ENCODE peak calls at places on chromosomes 3 and 15, in eight cellular contexts. D, X, E, R, J, K, S and U are unnamed samples.

GRCh38 chr3:103136621-103137020 is 701.8 kb downstream of the ZPLD1 start:
- DNase-seq in D (no peak), X (no peak), E (no peak), R (no peak), J (no peak), K (no peak), S (no peak), U (no peak)

GRCh38 chr3:50126287-50127211 is 28.6 kb upstream of the SEMA3F start:
- DNase-seq in D (no peak), X (peak; percentile 55), E (no peak), R (peak; percentile 11), J (no peak), K (no peak), S (peak; percentile 55), U (no peak)

GRCh38 chr15:67690936-67691335 is 134.4 kb upstream of the SKOR1 start:
- DNase-seq in D (no peak), X (no peak), E (no peak), R (no peak), J (no peak), K (no peak), S (no peak), U (no peak)

GRCh38 chr3:138375446-138375845 is 27.1 kb downstream of the MRAS start:
- DNase-seq in D (no peak), X (no peak), E (no peak), R (no peak), J (no peak), K (no peak), S (no peak), U (no peak)

GRCh38 chr15:32979710-32980109 is 214.8 kb downstream of the FMN1 start:
- DNase-seq in D (no peak), X (no peak), E (no peak), R (no peak), J (no peak), K (no peak), S (no peak), U (no peak)

GRCh38 chr15:57611119-57611518 is 19.4 kb downstream of the MYZAP start:
- DNase-seq in D (no peak), X (peak; percentile 81), E (no peak), R (no peak), J (no peak), K (no peak), S (no peak), U (no peak)

GRCh38 chr3:131794766-131795381 is 239.9 kb downstream of the CPNE4 start:
- DNase-seq in D (no peak), X (peak; percentile 70), E (no peak), R (no peak), J (peak; percentile 22), K (no peak), S (no peak), U (no peak)

GRCh38 chr3:146818866-146819265 is 213.7 kb upstream of the PLSCR5 start:
- DNase-seq in D (no peak), X (no peak), E (no peak), R (no peak), J (no peak), K (no peak), S (no peak), U (no peak)

GRCh38 chr3:32951410-32951811 is at the start of gene CCR4:
- DNase-seq in D (no peak), X (no peak), E (no peak), R (no peak), J (peak; percentile 75), K (no peak), S (no peak), U (no peak)

GRCh38 chr3:24680214-24680967 is 185.7 kb upstream of the THRB start:
- DNase-seq in D (peak; percentile 68), X (peak; percentile 87), E (peak; percentile 71), R (peak; percentile 59), J (peak; percentile 5), K (peak; percentile 89), S (peak; percentile 83), U (no peak)

GRCh38 chr15:76565366-76565765 is 228.8 kb downstream of the ISL2 start:
- DNase-seq in D (no peak), X (no peak), E (no peak), R (no peak), J (no peak), K (no peak), S (no peak), U (no peak)

GRCh38 chr3:109927726-109928125 is 590.4 kb upstream of the DPPA4 start:
- DNase-seq in D (no peak), X (no peak), E (no peak), R (no peak), J (no peak), K (no peak), S (no peak), U (no peak)

GRCh38 chr3:167736997-167737396 is 1.5 kb downstream of the SERPINI1 start:
- DNase-seq in D (no peak), X (no peak), E (no peak), R (no peak), J (no peak), K (no peak), S (no peak), U (no peak)

GRCh38 chr15:27091270-27091940 is 120.4 kb downstream of the GABRG3 start:
- DNase-seq in D (no peak), X (no peak), E (no peak), R (no peak), J (no peak), K (no peak), S (no peak), U (no peak)

GRCh38 chr3:142574665-142575064 is 3.9 kb downstream of the ATR start:
- DNase-seq in D (no peak), X (no peak), E (no peak), R (no peak), J (no peak), K (no peak), S (no peak), U (no peak)

GRCh38 chr3:142578309-142579223 is at the start of gene ATR:
- DNase-seq in D (peak; percentile 98), X (peak; percentile 98), E (peak; percentile 95), R (peak; percentile 97), J (peak; percentile 96), K (peak; percentile 97), S (peak; percentile 99), U (peak; percentile 94)

GRCh38 chr3:142576792-142577191 is 1.7 kb downstream of the ATR start:
- DNase-seq in D (no peak), X (no peak), E (no peak), R (no peak), J (no peak), K (no peak), S (no peak), U (no peak)

GRCh38 chr3:142580061-142580423 is 1.5 kb upstream of the ATR start:
- DNase-seq in D (no peak), X (no peak), E (no peak), R (no peak), J (no peak), K (no peak), S (no peak), U (no peak)

GRCh38 chr3:142577701-142578308 is 728 bp downstream of the ATR start:
- DNase-seq in D (no peak), X (no peak), E (no peak), R (no peak), J (peak; percentile 8), K (no peak), S (no peak), U (no peak)
- H3K27ac ChIP-seq in D (peak overlapping the region; percentile 83), X (peak overlapping the region; percentile 90), E (no peak overlapping the region), R (peak overlapping the region; percentile 96), J (peak overlapping the region; percentile 94), K (peak overlapping the region; percentile 79), S (peak overlapping the region; percentile 90), U (peak overlapping the region; percentile 76)

GRCh38 chr3:156033428-156033827 is 87.0 kb upstream of the KCNAB1 start:
- DNase-seq in D (no peak), X (no peak), E (no peak), R (no peak), J (no peak), K (no peak), S (no peak), U (no peak)

GRCh38 chr3:156035158-156035557 is 85.2 kb upstream of the KCNAB1 start:
- DNase-seq in D (no peak), X (no peak), E (no peak), R (no peak), J (no peak), K (no peak), S (no peak), U (no peak)

GRCh38 chr3:156036258-156037053 is 83.9 kb upstream of the KCNAB1 start:
- DNase-seq in D (no peak), X (no peak), E (no peak), R (no peak), J (no peak), K (no peak), S (no peak), U (no peak)

DNA sequence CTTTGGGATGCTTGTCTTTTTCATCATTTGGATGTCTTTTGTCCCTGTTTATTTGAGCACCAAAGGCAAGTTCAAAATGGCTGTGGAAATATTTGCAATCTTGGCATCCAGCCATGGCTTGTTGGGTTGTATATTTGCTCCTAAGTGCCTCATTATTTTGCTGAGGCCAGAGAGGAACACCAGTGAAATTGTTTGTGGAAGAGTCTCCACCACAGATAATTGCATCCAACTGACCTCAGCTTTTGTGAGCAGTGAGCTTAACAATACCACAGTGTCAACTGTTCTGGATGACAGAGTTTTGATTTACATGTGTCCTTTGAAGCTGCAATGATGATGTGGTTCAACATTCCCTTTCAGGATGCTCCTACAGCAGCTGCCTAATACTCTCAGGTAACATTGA is 83.0 kb upstream of the KCNAB1 start:
- DNase-seq in D (no peak), X (no peak), E (no peak), R (no peak), J (no peak), K (no peak), S (no peak), U (peak; percentile 23)
- H3K27ac ChIP-seq in D (no peak overlapping the region), X (no peak overlapping the region), E (no peak overlapping the region), R (no peak overlapping the region), J (no peak overlapping the region), K (no peak overlapping the region), S (no peak overlapping the region), U (peak overlapping the region; percentile 78)

GRCh38 chr15:95325763-95326688 is 1004.5 kb upstream of the NR2F2 start:
- DNase-seq in D (no peak), X (no peak), E (peak; percentile 66), R (no peak), J (no peak), K (no peak), S (peak; percentile 51), U (no peak)
- H3K27ac ChIP-seq in D (peak overlapping the region; percentile 72), X (peak overlapping the region; percentile 1), E (peak overlapping the region; percentile 98), R (peak overlapping the region; percentile 85), J (no peak overlapping the region), K (no peak overlapping the region), S (peak overlapping the region; percentile 74), U (no peak overlapping the region)

DNA sequence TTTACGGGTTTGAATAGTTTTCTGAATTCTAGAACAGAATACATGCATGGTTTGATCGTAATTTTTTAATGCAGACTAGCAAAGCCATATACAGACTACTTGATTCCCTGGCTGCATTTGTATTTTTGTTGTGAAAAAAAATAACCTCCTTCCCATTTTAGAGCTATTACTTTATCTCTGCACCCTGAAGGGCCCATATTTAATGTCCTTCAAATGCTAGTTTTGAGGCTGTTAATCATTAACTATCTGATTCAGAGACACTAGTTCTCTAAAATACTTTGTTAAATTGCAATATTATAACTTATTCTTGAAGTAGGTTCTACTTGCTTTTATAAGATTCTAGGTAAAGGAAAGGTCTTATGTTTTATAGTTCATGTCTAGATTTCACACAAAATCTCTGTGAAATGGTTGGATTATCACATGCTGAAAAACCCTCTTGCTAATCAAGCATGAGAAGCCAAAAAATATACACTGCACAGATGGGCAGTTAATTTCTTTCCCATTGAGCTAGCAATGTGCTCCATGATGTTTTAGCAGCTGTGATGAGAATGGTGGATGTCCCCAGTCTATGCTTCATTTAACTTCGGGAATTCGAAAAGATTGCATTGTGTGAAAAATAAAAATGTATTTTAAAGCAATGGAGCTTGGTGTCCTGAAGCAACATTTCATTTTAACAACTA is 634.0 kb upstream of the BCHE start:
- DNase-seq in D (no peak), X (no peak), E (no peak), R (no peak), J (no peak), K (no peak), S (no peak), U (no peak)
- H3K27ac ChIP-seq in D (no peak overlapping the region), X (no peak overlapping the region), E (no peak overlapping the region), R (no peak overlapping the region), J (no peak overlapping the region), K (no peak overlapping the region), S (no peak overlapping the region), U (no peak overlapping the region)